ENCODE peak calls at places on chromosome 21, in eight cellular contexts. Q is psoas muscle, G is lower leg skin, Y is endothelial cell of umbilical vein, X is astrocyte of the spinal cord, F is IMR-90, P is transverse colon, B is pancreas. L is an unnamed sample.

GRCh38 chr21:27076035-27076434 is 109.1 kb upstream of the ADAMTS5 start:
- DNase-seq in Q (no peak), G (no peak), Y (no peak), X (no peak), F (peak; percentile 11), P (no peak), B (no peak), L (no peak)

GRCh38 chr21:46052703-46053651 is 44.9 kb upstream of the COL6A2 start:
- DNase-seq in Q (no peak), G (peak; percentile 40), Y (no peak), X (peak; percentile 85), F (peak; percentile 95), P (no peak), B (no peak), L (no peak)

GRCh38 chr21:46515109-46515508 is 56.4 kb downstream of the DIP2A start:
- DNase-seq in Q (peak; percentile 72), G (peak; percentile 42), Y (peak; percentile 75), X (peak; percentile 29), F (peak; percentile 13), P (peak; percentile 16), B (peak; percentile 53), L (no peak)

GRCh38 chr21:17003221-17003620 is 509.6 kb upstream of the CXADR start:
- DNase-seq in Q (no peak), G (no peak), Y (no peak), X (peak; percentile 63), F (peak; percentile 61), P (no peak), B (no peak), L (no peak)

GRCh38 chr21:32044205-32044874 is 171.5 kb downstream of the HUNK start:
- DNase-seq in Q (no peak), G (no peak), Y (no peak), X (no peak), F (no peak), P (no peak), B (no peak), L (no peak)

GRCh38 chr21:42010507-42011493 is 640 bp upstream of the ZBTB21 start:
- DNase-seq in Q (no peak), G (no peak), Y (peak; percentile 21), X (peak; percentile 8), F (no peak), P (peak; percentile 48), B (peak; percentile 39), L (peak; percentile 57)

GRCh38 chr21:15826147-15826780 is 96.5 kb downstream of the USP25 start:
- DNase-seq in Q (no peak), G (no peak), Y (peak; percentile 74), X (peak; percentile 45), F (peak; percentile 54), P (peak; percentile 26), B (no peak), L (peak; percentile 64)

GRCh38 chr21:34195365-34195764 is 122.0 kb downstream of the MRPS6 start:
- DNase-seq in Q (no peak), G (no peak), Y (no peak), X (no peak), F (no peak), P (no peak), B (no peak), L (no peak)

GRCh38 chr21:31117046-31117916 is 79.0 kb upstream of the KRTAP19-8 start:
- DNase-seq in Q (no peak), G (no peak), Y (no peak), X (peak; percentile 81), F (peak; percentile 86), P (no peak), B (no peak), L (no peak)

GRCh38 chr21:42261832-42262200 is 42.9 kb downstream of the ABCG1 start:
- DNase-seq in Q (no peak), G (no peak), Y (no peak), X (no peak), F (no peak), P (no peak), B (no peak), L (no peak)

GRCh38 chr21:41064951-41065350 is 103.0 kb upstream of the BACE2 start:
- DNase-seq in Q (no peak), G (no peak), Y (no peak), X (no peak), F (no peak), P (no peak), B (no peak), L (no peak)

GRCh38 chr21:32946654-32947053 is 79.1 kb upstream of the OLIG2 start:
- DNase-seq in Q (no peak), G (no peak), Y (no peak), X (no peak), F (peak; percentile 1), P (no peak), B (no peak), L (no peak)

GRCh38 chr21:30408782-30409494 is 13.1 kb downstream of the KRTAP13-1 start:
- DNase-seq in Q (no peak), G (no peak), Y (no peak), X (peak; percentile 44), F (no peak), P (peak; percentile 54), B (peak; percentile 72), L (peak; percentile 53)

GRCh38 chr21:43884861-43885370 is 19.9 kb downstream of the AGPAT3 start:
- DNase-seq in Q (peak; percentile 59), G (no peak), Y (no peak), X (no peak), F (no peak), P (no peak), B (no peak), L (no peak)

GRCh38 chr21:41755934-41756773 is 10.7 kb downstream of the RIPK4 start:
- DNase-seq in Q (no peak), G (no peak), Y (no peak), X (no peak), F (no peak), P (no peak), B (no peak), L (no peak)

GRCh38 chr21:32135401-32136363 is 143.2 kb downstream of the MIS18A start:
- DNase-seq in Q (no peak), G (no peak), Y (no peak), X (peak; percentile 71), F (peak; percentile 1), P (no peak), B (no peak), L (peak; percentile 77)

GRCh38 chr21:34129971-34130597 is 56.7 kb downstream of the MRPS6 start:
- DNase-seq in Q (no peak), G (no peak), Y (no peak), X (no peak), F (peak; percentile 48), P (no peak), B (no peak), L (no peak)

GRCh38 chr21:15276243-15276642 is 211.4 kb upstream of the NRIP1 start:
- DNase-seq in Q (no peak), G (no peak), Y (no peak), X (no peak), F (no peak), P (no peak), B (no peak), L (no peak)

GRCh38 chr21:32403201-32403701 is 9.3 kb upstream of the EVA1C start:
- DNase-seq in Q (no peak), G (peak; percentile 56), Y (peak; percentile 86), X (peak; percentile 69), F (peak; percentile 73), P (peak; percentile 59), B (peak; percentile 48), L (peak; percentile 48)

DNA sequence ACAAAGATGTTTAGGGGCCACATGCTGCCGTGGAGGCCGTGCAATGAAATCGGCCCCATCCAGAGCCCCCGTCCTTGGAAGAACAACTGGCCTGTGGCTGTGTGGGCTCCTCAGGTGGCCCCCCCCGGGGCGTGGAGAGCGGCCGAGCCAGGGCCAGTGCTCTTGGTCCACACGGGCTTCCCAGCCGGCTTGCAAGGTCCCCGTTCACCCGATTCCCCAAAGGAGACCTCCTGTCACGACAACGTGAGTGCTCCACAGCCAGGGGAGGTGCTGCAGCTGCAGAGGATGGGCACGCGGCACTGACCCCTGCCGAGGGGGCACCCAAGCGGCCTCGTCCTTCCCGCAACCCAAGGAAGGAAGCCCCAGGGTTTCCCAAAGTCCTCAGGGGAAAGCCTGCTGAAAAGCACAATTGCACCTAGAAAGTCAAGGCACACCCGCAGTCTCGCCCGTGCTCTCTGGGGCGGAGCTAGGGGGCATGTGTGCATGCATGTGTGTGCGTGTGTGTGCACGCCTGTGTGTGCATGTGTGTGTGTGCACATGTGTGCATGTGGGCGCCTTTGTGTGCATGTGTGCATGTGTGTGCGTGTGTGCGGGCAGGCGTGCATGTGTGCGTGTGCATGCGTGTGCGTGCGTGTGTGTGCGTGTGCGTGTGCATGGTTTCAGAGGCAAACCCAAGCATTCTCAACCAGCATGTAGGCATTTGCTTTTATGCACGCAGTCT is 48.2 kb downstream of the SLX9 start:
- DNase-seq in Q (peak; percentile 38), G (no peak), Y (no peak), X (no peak), F (no peak), P (no peak), B (no peak), L (no peak)
- H3K4me3 ChIP-seq in Q (no peak overlapping the region), G (no peak overlapping the region), Y (no peak overlapping the region), X (no peak overlapping the region), F (no peak overlapping the region), P (no peak overlapping the region), B (no peak overlapping the region), L (no peak overlapping the region)

GRCh38 chr21:25887166-25887565 is 152.4 kb downstream of the GABPA start:
- DNase-seq in Q (no peak), G (no peak), Y (no peak), X (no peak), F (no peak), P (peak; percentile 71), B (no peak), L (no peak)
- TF ChIP-seq CTCF in Q (no peak), G (no peak), Y (peak; percentile 22), X (peak; percentile 33), F (peak; percentile 6), P (peak; percentile 34), B (no peak), L (no peak)

GRCh38 chr21:36250423-36251075 is 69.4 kb upstream of the MORC3 start:
- DNase-seq in Q (no peak), G (no peak), Y (no peak), X (no peak), F (no peak), P (no peak), B (no peak), L (no peak)

GRCh38 chr21:36257657-36258056 is 62.3 kb upstream of the MORC3 start:
- DNase-seq in Q (no peak), G (no peak), Y (no peak), X (no peak), F (no peak), P (no peak), B (no peak), L (no peak)

GRCh38 chr21:36260030-36260787 is 59.8 kb upstream of the MORC3 start:
- DNase-seq in Q (no peak), G (peak; percentile 45), Y (peak; percentile 87), X (peak; percentile 84), F (peak; percentile 73), P (peak; percentile 41), B (peak; percentile 42), L (peak; percentile 71)

GRCh38 chr21:36254106-36254941 is 65.7 kb upstream of the MORC3 start:
- DNase-seq in Q (no peak), G (no peak), Y (no peak), X (no peak), F (peak; percentile 37), P (no peak), B (no peak), L (peak; percentile 28)

GRCh38 chr21:36255650-36256047 is 64.3 kb upstream of the MORC3 start:
- DNase-seq in Q (no peak), G (no peak), Y (no peak), X (no peak), F (no peak), P (no peak), B (no peak), L (peak; percentile 80)
- H3K4me3 ChIP-seq in Q (no peak overlapping the region), G (no peak overlapping the region), Y (no peak overlapping the region), X (no peak overlapping the region), F (no peak overlapping the region), P (no peak overlapping the region), B (no peak overlapping the region), L (peak overlapping the region; percentile 37)

GRCh38 chr21:35696644-35697043 is 363.7 kb downstream of the SETD4 start:
- DNase-seq in Q (no peak), G (no peak), Y (no peak), X (no peak), F (no peak), P (no peak), B (no peak), L (no peak)
- TF ChIP-seq CTCF in Q (no peak), G (no peak), Y (no peak), X (no peak), F (no peak), P (no peak), B (no peak), L (no peak)